ENCODE peak calls at places on chromosomes 11 and 22, in four cellular contexts. I, X, L and H are unnamed samples.

GRCh38 chr22:49838771-49839717 is 11.4 kb upstream of the BRD1 start:
- DNase-seq in L (no peak), X (no peak), I (no peak), H (no peak)

GRCh38 chr11:6799402-6799801 is at the start of gene OR6A2:
- DNase-seq in L (no peak), I (no peak), X (no peak), H (no peak)

GRCh38 chr22:31496735-31497146 is 405 bp downstream of the SFI1 start:
- DNase-seq in I (no peak), X (peak), L (no peak), H (no peak)

GRCh38 chr22:39138357-39138997 is 14.0 kb downstream of the CBX7 start:
- DNase-seq in I (no peak), X (no peak), L (no peak), H (no peak)

GRCh38 chr11:14584595-14584994 is 59.0 kb upstream of the PDE3B start:
- DNase-seq in L (no peak), I (peak), X (no peak), H (peak)

GRCh38 chr11:68958211-68958610 is 22.6 kb downstream of the MRGPRD start:
- DNase-seq in X (no peak), I (no peak), L (no peak), H (no peak)

GRCh38 chr11:20042025-20042639 is 118.1 kb downstream of the DBX1 start:
- DNase-seq in X (no peak), I (no peak), L (no peak), H (no peak)

GRCh38 chr22:20438678-20439492 is 1.3 kb upstream of the SCARF2 start:
- DNase-seq in I (no peak), L (peak), X (peak), H (no peak)

GRCh38 chr11:110174645-110175310 is 81.6 kb downstream of the ZC3H12C start:
- DNase-seq in I (no peak), X (no peak), L (no peak), H (no peak)

GRCh38 chr11:64000740-64001514 is 14.7 kb downstream of the OTUB1 start:
- DNase-seq in X (no peak), I (no peak), L (no peak), H (no peak)
- TF ChIP-seq CTCF in X (no peak), I (no peak), L (no peak), H (no peak)

GRCh38 chr11:128938156-128938885 is 4.3 kb downstream of the TP53AIP1 start:
- DNase-seq in L (no peak), X (no peak), I (no peak), H (no peak)

GRCh38 chr11:128934351-128934750 is 8.3 kb downstream of the TP53AIP1 start:
- DNase-seq in X (no peak), L (no peak), I (no peak), H (no peak)

GRCh38 chr11:128934926-128935325 is 7.7 kb downstream of the TP53AIP1 start:
- DNase-seq in I (no peak), L (no peak), X (no peak), H (no peak)

GRCh38 chr11:128937480-128937879 is 5.2 kb downstream of the TP53AIP1 start:
- DNase-seq in I (no peak), L (no peak), X (no peak), H (no peak)

GRCh38 chr11:128936546-128937275 is 6.0 kb downstream of the TP53AIP1 start:
- DNase-seq in L (no peak), X (no peak), I (no peak), H (no peak)
- TF ChIP-seq CTCF in L (no peak), X (no peak), I (no peak), H (no peak)

DNA sequence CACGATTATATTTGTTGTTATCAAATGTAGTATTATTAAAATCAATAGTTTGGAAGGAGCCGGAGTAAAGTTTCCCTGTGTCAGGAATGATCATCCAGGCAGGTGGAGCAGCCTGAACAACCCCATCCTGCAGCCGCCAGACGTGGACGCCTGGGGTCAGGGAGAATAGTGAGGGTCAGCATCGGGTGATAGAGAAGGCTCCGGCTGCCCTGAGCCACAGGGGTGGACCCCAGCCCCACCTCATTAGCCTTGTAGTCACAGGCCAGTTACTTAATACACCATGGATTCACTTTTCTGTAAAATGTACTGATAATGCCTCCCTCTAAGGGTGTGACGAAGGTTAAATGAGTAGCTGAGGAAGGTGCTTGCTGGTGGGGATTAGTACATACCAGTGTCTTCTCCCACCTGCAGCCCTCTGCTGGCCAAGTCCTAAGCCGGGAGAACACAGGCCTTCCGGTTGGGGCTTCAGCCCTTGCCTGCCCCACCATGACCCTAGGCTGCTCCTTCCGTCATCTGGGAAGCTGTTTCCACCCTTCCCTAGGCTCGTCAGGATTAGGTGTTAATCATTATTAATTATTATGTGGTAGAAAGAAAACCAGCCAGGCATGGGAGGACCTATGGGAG is 14.9 kb downstream of the TMEM121B start:
- DNase-seq in I (no peak), L (no peak), X (no peak), H (no peak)
- TF ChIP-seq CTCF in I (no peak), L (no peak), X (no peak), H (no peak)

GRCh38 chr11:114311946-114312345 is 15.7 kb downstream of the NNMT start:
- DNase-seq in I (no peak), X (no peak), L (peak), H (no peak)

GRCh38 chr11:114316980-114317675 is 20.9 kb downstream of the NNMT start:
- DNase-seq in X (no peak), I (no peak), L (peak), H (no peak)

GRCh38 chr11:114315749-114316368 is 19.7 kb downstream of the NNMT start:
- DNase-seq in X (no peak), L (peak), I (no peak), H (no peak)

GRCh38 chr11:114317738-114318137 is 21.5 kb downstream of the NNMT start:
- DNase-seq in X (no peak), I (no peak), L (peak), H (no peak)

GRCh38 chr11:114314096-114314495 is 17.9 kb downstream of the NNMT start:
- DNase-seq in X (no peak), L (peak), I (no peak), H (no peak)
- TF ChIP-seq CTCF in X (no peak), L (no peak), I (no peak), H (no peak)

GRCh38 chr11:79439893-79440450 is 858 bp downstream of the TENM4 start:
- DNase-seq in X (peak), I (no peak), L (no peak), H (no peak)
- TF ChIP-seq CTCF in X (no peak), I (no peak), L (no peak), H (no peak)